ENCODE peak calls at places on chromosomes 11 and 22, in seven cellular contexts. One of them, this sample, is unnamed.

GRCh38 chr22:23255506-23255905 is 75.2 kb downstream of the BCR start:
- DNase-seq in Karpas-422: no peak
- DNase-seq in EL: no peak
- DNase-seq in left colon: no peak
- DNase-seq in heart right ventricle: no peak
- DNase-seq in NCI-H345: no peak
- DNase-seq in lower leg skin: no peak
- DNase-seq in this sample: no peak

GRCh38 chr11:74572349-74572748 is 20.0 kb upstream of the POLD3 start:
- DNase-seq in Karpas-422: no peak
- DNase-seq in EL: no peak
- DNase-seq in left colon: no peak
- DNase-seq in heart right ventricle: no peak
- DNase-seq in NCI-H345: no peak
- DNase-seq in lower leg skin: no peak
- DNase-seq in this sample: no peak

GRCh38 chr22:30930228-30930627 is 38.3 kb downstream of the MORC2 start:
- DNase-seq in Karpas-422: no peak
- DNase-seq in EL: no peak
- DNase-seq in left colon: no peak
- DNase-seq in heart right ventricle: no peak
- DNase-seq in NCI-H345: no peak
- DNase-seq in lower leg skin: no peak
- DNase-seq in this sample: no peak

GRCh38 chr11:22407899-22408298 is 69.7 kb downstream of the SLC17A6 start:
- DNase-seq in Karpas-422: no peak
- DNase-seq in EL: no peak
- DNase-seq in left colon: no peak
- DNase-seq in heart right ventricle: no peak
- DNase-seq in NCI-H345: peak; percentile 58
- DNase-seq in lower leg skin: no peak
- DNase-seq in this sample: no peak

GRCh38 chr11:78961186-78961782 is 386.6 kb upstream of the NARS2 start:
- DNase-seq in Karpas-422: no peak
- DNase-seq in EL: peak; percentile 4
- DNase-seq in left colon: peak; percentile 16
- DNase-seq in heart right ventricle: peak; percentile 17
- DNase-seq in NCI-H345: peak; percentile 20
- DNase-seq in lower leg skin: no peak
- DNase-seq in this sample: no peak

GRCh38 chr11:8699903-8700302 is 17.3 kb downstream of the RPL27A start:
- DNase-seq in Karpas-422: no peak
- DNase-seq in EL: peak; percentile 61
- DNase-seq in left colon: no peak
- DNase-seq in heart right ventricle: no peak
- DNase-seq in NCI-H345: no peak
- DNase-seq in lower leg skin: no peak
- DNase-seq in this sample: no peak

GRCh38 chr11:33910261-33910959 is 18.5 kb upstream of the LMO2 start:
- DNase-seq in Karpas-422: no peak
- DNase-seq in EL: peak; percentile 39
- DNase-seq in left colon: no peak
- DNase-seq in heart right ventricle: no peak
- DNase-seq in NCI-H345: no peak
- DNase-seq in lower leg skin: no peak
- DNase-seq in this sample: peak; percentile 32

GRCh38 chr11:34585870-34586654 is 34.8 kb upstream of the EHF start:
- DNase-seq in Karpas-422: peak; percentile 69
- DNase-seq in EL: peak; percentile 69
- DNase-seq in left colon: no peak
- DNase-seq in heart right ventricle: no peak
- DNase-seq in NCI-H345: peak; percentile 41
- DNase-seq in lower leg skin: no peak
- DNase-seq in this sample: no peak

GRCh38 chr11:68315581-68315920 is 3.2 kb downstream of the LRP5 start:
- DNase-seq in Karpas-422: no peak
- DNase-seq in EL: no peak
- DNase-seq in left colon: peak; percentile 66
- DNase-seq in heart right ventricle: no peak
- DNase-seq in NCI-H345: no peak
- DNase-seq in lower leg skin: no peak
- DNase-seq in this sample: no peak

GRCh38 chr11:126474220-126474619 is 118.7 kb downstream of the ST3GAL4 start:
- DNase-seq in Karpas-422: no peak
- DNase-seq in EL: no peak
- DNase-seq in left colon: no peak
- DNase-seq in heart right ventricle: no peak
- DNase-seq in NCI-H345: no peak
- DNase-seq in lower leg skin: no peak
- DNase-seq in this sample: no peak

GRCh38 chr11:33636104-33636503 is 64.5 kb downstream of the C11orf91 start:
- DNase-seq in Karpas-422: no peak
- DNase-seq in EL: peak; percentile 35
- DNase-seq in left colon: no peak
- DNase-seq in heart right ventricle: no peak
- DNase-seq in NCI-H345: no peak
- DNase-seq in lower leg skin: no peak
- DNase-seq in this sample: no peak

GRCh38 chr11:72250661-72251465 is 6.9 kb upstream of the PHOX2A start:
- DNase-seq in Karpas-422: no peak
- DNase-seq in EL: no peak
- DNase-seq in left colon: no peak
- DNase-seq in heart right ventricle: no peak
- DNase-seq in NCI-H345: no peak
- DNase-seq in lower leg skin: no peak
- DNase-seq in this sample: no peak

GRCh38 chr22:42920101-42920820 is 63.2 kb upstream of the ARFGAP3 start:
- DNase-seq in Karpas-422: no peak
- DNase-seq in EL: peak; percentile 73
- DNase-seq in left colon: no peak
- DNase-seq in heart right ventricle: no peak
- DNase-seq in NCI-H345: no peak
- DNase-seq in lower leg skin: no peak
- DNase-seq in this sample: peak; percentile 77

GRCh38 chr11:117819096-117820040 is 5.2 kb downstream of the FXYD2 start:
- DNase-seq in Karpas-422: peak; percentile 80
- DNase-seq in EL: peak; percentile 57
- DNase-seq in left colon: peak; percentile 78
- DNase-seq in heart right ventricle: peak; percentile 74
- DNase-seq in NCI-H345: peak; percentile 26
- DNase-seq in lower leg skin: no peak
- DNase-seq in this sample: peak; percentile 23

GRCh38 chr11:35304900-35305299 is 114.5 kb downstream of the SLC1A2 start:
- DNase-seq in Karpas-422: no peak
- DNase-seq in EL: no peak
- DNase-seq in left colon: no peak
- DNase-seq in heart right ventricle: no peak
- DNase-seq in NCI-H345: no peak
- DNase-seq in lower leg skin: no peak
- DNase-seq in this sample: no peak

GRCh38 chr11:45560153-45560934 is 105.1 kb downstream of the CHST1 start:
- DNase-seq in Karpas-422: no peak
- DNase-seq in EL: no peak
- DNase-seq in left colon: no peak
- DNase-seq in heart right ventricle: peak; percentile 37
- DNase-seq in NCI-H345: no peak
- DNase-seq in lower leg skin: no peak
- DNase-seq in this sample: no peak

GRCh38 chr11:7246179-7246578 is 5.5 kb upstream of the SYT9 start:
- DNase-seq in Karpas-422: no peak
- DNase-seq in EL: peak; percentile 37
- DNase-seq in left colon: no peak
- DNase-seq in heart right ventricle: no peak
- DNase-seq in NCI-H345: no peak
- DNase-seq in lower leg skin: no peak
- DNase-seq in this sample: no peak

GRCh38 chr22:25700996-25701815 is 40.8 kb upstream of the MYO18B start:
- DNase-seq in Karpas-422: no peak
- DNase-seq in EL: no peak
- DNase-seq in left colon: no peak
- DNase-seq in heart right ventricle: peak; percentile 76
- DNase-seq in NCI-H345: no peak
- DNase-seq in lower leg skin: no peak
- DNase-seq in this sample: no peak

GRCh38 chr11:18332302-18332701 is 9.9 kb downstream of the GTF2H1 start:
- DNase-seq in Karpas-422: no peak
- DNase-seq in EL: no peak
- DNase-seq in left colon: no peak
- DNase-seq in heart right ventricle: no peak
- DNase-seq in NCI-H345: no peak
- DNase-seq in lower leg skin: no peak
- DNase-seq in this sample: no peak

GRCh38 chr11:28106351-28107043 is 1.5 kb downstream of the KIF18A start:
- DNase-seq in Karpas-422: no peak
- DNase-seq in EL: no peak
- DNase-seq in left colon: no peak
- DNase-seq in heart right ventricle: no peak
- DNase-seq in NCI-H345: no peak
- DNase-seq in lower leg skin: no peak
- DNase-seq in this sample: no peak

GRCh38 chr11:107218123-107219084 is 200.1 kb upstream of the GUCY1A2 start:
- DNase-seq in Karpas-422: no peak
- DNase-seq in EL: no peak
- DNase-seq in left colon: no peak
- DNase-seq in heart right ventricle: no peak
- DNase-seq in NCI-H345: no peak
- DNase-seq in lower leg skin: no peak
- DNase-seq in this sample: no peak

GRCh38 chr11:60131943-60132342 is 43.5 kb downstream of the MS4A2 start:
- DNase-seq in Karpas-422: no peak
- DNase-seq in EL: no peak
- DNase-seq in left colon: no peak
- DNase-seq in heart right ventricle: no peak
- DNase-seq in NCI-H345: no peak
- DNase-seq in lower leg skin: no peak
- DNase-seq in this sample: no peak

GRCh38 chr11:105344938-105345337 is 205.4 kb upstream of the CARD18 start:
- DNase-seq in Karpas-422: no peak
- DNase-seq in EL: no peak
- DNase-seq in left colon: no peak
- DNase-seq in heart right ventricle: no peak
- DNase-seq in NCI-H345: peak; percentile 18
- DNase-seq in lower leg skin: no peak
- DNase-seq in this sample: no peak

GRCh38 chr11:37322333-37323194 is 724.5 kb upstream of the RAG2 start:
- DNase-seq in Karpas-422: no peak
- DNase-seq in EL: peak; percentile 4
- DNase-seq in left colon: no peak
- DNase-seq in heart right ventricle: no peak
- DNase-seq in NCI-H345: no peak
- DNase-seq in lower leg skin: no peak
- DNase-seq in this sample: peak; percentile 10

GRCh38 chr11:70699294-70700221 is 301.2 kb downstream of the CTTN start:
- DNase-seq in Karpas-422: peak; percentile 49
- DNase-seq in EL: no peak
- DNase-seq in left colon: no peak
- DNase-seq in heart right ventricle: no peak
- DNase-seq in NCI-H345: no peak
- DNase-seq in lower leg skin: no peak
- DNase-seq in this sample: no peak

GRCh38 chr11:119797736-119798135 is 68.7 kb upstream of the NECTIN1 start:
- DNase-seq in Karpas-422: no peak
- DNase-seq in EL: no peak
- DNase-seq in left colon: no peak
- DNase-seq in heart right ventricle: no peak
- DNase-seq in NCI-H345: no peak
- DNase-seq in lower leg skin: no peak
- DNase-seq in this sample: no peak

GRCh38 chr11:95137299-95137698 is 47.7 kb downstream of the ENDOD1 start:
- DNase-seq in Karpas-422: no peak
- DNase-seq in EL: no peak
- DNase-seq in left colon: no peak
- DNase-seq in heart right ventricle: no peak
- DNase-seq in NCI-H345: no peak
- DNase-seq in lower leg skin: no peak
- DNase-seq in this sample: no peak

GRCh38 chr11:73622920-73623593 is 23.3 kb upstream of the PLEKHB1 start:
- DNase-seq in Karpas-422: no peak
- DNase-seq in EL: no peak
- DNase-seq in left colon: no peak
- DNase-seq in heart right ventricle: no peak
- DNase-seq in NCI-H345: no peak
- DNase-seq in lower leg skin: no peak
- DNase-seq in this sample: no peak

GRCh38 chr11:45193695-45194094 is 47.3 kb downstream of the PRDM11 start:
- DNase-seq in Karpas-422: no peak
- DNase-seq in EL: no peak
- DNase-seq in left colon: no peak
- DNase-seq in heart right ventricle: peak; percentile 41
- DNase-seq in NCI-H345: no peak
- DNase-seq in lower leg skin: no peak
- DNase-seq in this sample: no peak

GRCh38 chr11:43222215-43222614 is 89.6 kb upstream of the API5 start:
- DNase-seq in Karpas-422: no peak
- DNase-seq in EL: no peak
- DNase-seq in left colon: no peak
- DNase-seq in heart right ventricle: no peak
- DNase-seq in NCI-H345: no peak
- DNase-seq in lower leg skin: no peak
- DNase-seq in this sample: no peak

This sample was measured in MG63.